ENCODE peak calls at places on chromosomes 7 and 10, in eight cellular contexts. One of them, this sample, is unnamed. For H3K4me1 and H3K36me3, the result is how much of the 10 kb centered on the place peaks cover.

GRCh38 chr10:127999291-127999690 is 92.4 kb downstream of the PTPRE start:
- DNase-seq in cardiac muscle cell: no peak
- DNase-seq in uterus: no peak
- DNase-seq in hepatocyte: no peak
- DNase-seq in lung: no peak
- DNase-seq in upper lobe of right lung: peak
- DNase-seq in DND-41: no peak
- DNase-seq in kidney: no peak
- DNase-seq in this sample: no peak

GRCh38 chr10:104127411-104127810 is 5.4 kb downstream of the SFR1 start:
- DNase-seq in cardiac muscle cell: no peak
- DNase-seq in uterus: no peak
- DNase-seq in hepatocyte: no peak
- DNase-seq in lung: no peak
- DNase-seq in upper lobe of right lung: no peak
- DNase-seq in DND-41: peak
- DNase-seq in kidney: no peak
- DNase-seq in this sample: peak

GRCh38 chr7:140623995-140624902 is 16.4 kb downstream of the DENND2A start:
- DNase-seq in cardiac muscle cell: no peak
- DNase-seq in uterus: peak
- DNase-seq in hepatocyte: peak
- DNase-seq in lung: no peak
- DNase-seq in upper lobe of right lung: no peak
- DNase-seq in DND-41: no peak
- DNase-seq in kidney: no peak
- DNase-seq in this sample: no peak

GRCh38 chr7:135321556-135321955 is 87.9 kb downstream of the STRA8 start:
- DNase-seq in cardiac muscle cell: peak
- DNase-seq in uterus: peak
- DNase-seq in hepatocyte: no peak
- DNase-seq in lung: no peak
- DNase-seq in upper lobe of right lung: no peak
- DNase-seq in DND-41: no peak
- DNase-seq in kidney: no peak
- DNase-seq in this sample: no peak

GRCh38 chr10:119817991-119818888 is 54.4 kb downstream of the MCMBP start:
- DNase-seq in cardiac muscle cell: peak
- DNase-seq in uterus: peak
- DNase-seq in hepatocyte: peak
- DNase-seq in lung: peak
- DNase-seq in upper lobe of right lung: peak
- DNase-seq in DND-41: no peak
- DNase-seq in kidney: peak
- DNase-seq in this sample: no peak

GRCh38 chr7:139192014-139192706 is 38.9 kb upstream of the UBN2 start:
- DNase-seq in cardiac muscle cell: no peak
- DNase-seq in uterus: no peak
- DNase-seq in hepatocyte: no peak
- DNase-seq in lung: no peak
- DNase-seq in upper lobe of right lung: no peak
- DNase-seq in DND-41: no peak
- DNase-seq in kidney: no peak
- DNase-seq in this sample: no peak

GRCh38 chr10:34985823-34986222 is 104.3 kb downstream of the CUL2 start:
- DNase-seq in cardiac muscle cell: peak
- DNase-seq in uterus: no peak
- DNase-seq in hepatocyte: no peak
- DNase-seq in lung: no peak
- DNase-seq in upper lobe of right lung: no peak
- DNase-seq in DND-41: no peak
- DNase-seq in kidney: peak
- DNase-seq in this sample: no peak

GRCh38 chr7:131898418-131898817 is 342.0 kb upstream of the PODXL start:
- DNase-seq in cardiac muscle cell: peak
- DNase-seq in uterus: no peak
- DNase-seq in hepatocyte: no peak
- DNase-seq in lung: no peak
- DNase-seq in upper lobe of right lung: no peak
- DNase-seq in DND-41: peak
- DNase-seq in kidney: no peak
- DNase-seq in this sample: no peak

GRCh38 chr7:34060548-34060947 is 155.2 kb downstream of the BMPER start:
- DNase-seq in cardiac muscle cell: peak
- DNase-seq in uterus: no peak
- DNase-seq in hepatocyte: no peak
- DNase-seq in lung: no peak
- DNase-seq in upper lobe of right lung: no peak
- DNase-seq in DND-41: no peak
- DNase-seq in kidney: no peak
- DNase-seq in this sample: no peak

GRCh38 chr7:130891254-130892094 is 157.5 kb upstream of the KLF14 start:
- DNase-seq in cardiac muscle cell: peak
- DNase-seq in uterus: peak
- DNase-seq in hepatocyte: no peak
- DNase-seq in lung: peak
- DNase-seq in upper lobe of right lung: peak
- DNase-seq in DND-41: no peak
- DNase-seq in kidney: peak
- DNase-seq in this sample: no peak

GRCh38 chr10:120474956-120475355 is 17.9 kb downstream of the PLPP4 start:
- DNase-seq in cardiac muscle cell: no peak
- DNase-seq in uterus: no peak
- DNase-seq in hepatocyte: no peak
- DNase-seq in lung: no peak
- DNase-seq in upper lobe of right lung: no peak
- DNase-seq in DND-41: no peak
- DNase-seq in kidney: no peak
- DNase-seq in this sample: no peak

GRCh38 chr10:125060486-125060850 is 99.9 kb downstream of the CTBP2 start:
- DNase-seq in cardiac muscle cell: no peak
- DNase-seq in uterus: no peak
- DNase-seq in hepatocyte: no peak
- DNase-seq in lung: no peak
- DNase-seq in upper lobe of right lung: no peak
- DNase-seq in DND-41: no peak
- DNase-seq in kidney: no peak
- DNase-seq in this sample: no peak

GRCh38 chr10:21926949-21927348 is 76.6 kb downstream of the DNAJC1 start:
- DNase-seq in cardiac muscle cell: peak
- DNase-seq in uterus: no peak
- DNase-seq in hepatocyte: peak
- DNase-seq in lung: peak
- DNase-seq in upper lobe of right lung: no peak
- DNase-seq in DND-41: no peak
- DNase-seq in kidney: no peak
- DNase-seq in this sample: no peak

GRCh38 chr7:132410385-132410784 is 165.9 kb downstream of the PLXNA4 start:
- DNase-seq in cardiac muscle cell: peak
- DNase-seq in uterus: peak
- DNase-seq in hepatocyte: peak
- DNase-seq in lung: no peak
- DNase-seq in upper lobe of right lung: no peak
- DNase-seq in DND-41: no peak
- DNase-seq in kidney: no peak
- DNase-seq in this sample: no peak

GRCh38 chr7:5997210-5997808 is 11.5 kb downstream of the PMS2 start:
- DNase-seq in cardiac muscle cell: peak
- DNase-seq in uterus: peak
- DNase-seq in hepatocyte: peak
- DNase-seq in lung: peak
- DNase-seq in upper lobe of right lung: no peak
- DNase-seq in DND-41: peak
- DNase-seq in kidney: no peak
- DNase-seq in this sample: peak

GRCh38 chr10:16509996-16510395 is 11.7 kb downstream of the C1QL3 start:
- DNase-seq in cardiac muscle cell: peak
- DNase-seq in uterus: no peak
- DNase-seq in hepatocyte: no peak
- DNase-seq in lung: no peak
- DNase-seq in upper lobe of right lung: no peak
- DNase-seq in DND-41: no peak
- DNase-seq in kidney: no peak
- DNase-seq in this sample: no peak

GRCh38 chr7:17963281-17963680 is 23.0 kb upstream of the SNX13 start:
- DNase-seq in cardiac muscle cell: peak
- DNase-seq in uterus: no peak
- DNase-seq in hepatocyte: no peak
- DNase-seq in lung: no peak
- DNase-seq in upper lobe of right lung: no peak
- DNase-seq in DND-41: no peak
- DNase-seq in kidney: no peak
- DNase-seq in this sample: no peak

GRCh38 chr7:132865766-132866531 is 215.9 kb downstream of the CHCHD3 start:
- DNase-seq in cardiac muscle cell: peak
- DNase-seq in uterus: no peak
- DNase-seq in hepatocyte: peak
- DNase-seq in lung: no peak
- DNase-seq in upper lobe of right lung: no peak
- DNase-seq in DND-41: no peak
- DNase-seq in kidney: no peak
- DNase-seq in this sample: no peak

GRCh38 chr7:114081606-114082425 is 163.0 kb upstream of the PPP1R3A start:
- DNase-seq in cardiac muscle cell: peak
- DNase-seq in uterus: no peak
- DNase-seq in hepatocyte: peak
- DNase-seq in lung: no peak
- DNase-seq in upper lobe of right lung: no peak
- DNase-seq in DND-41: no peak
- DNase-seq in kidney: no peak
- DNase-seq in this sample: peak

GRCh38 chr7:155685070-155685790 is 40.8 kb downstream of the RBM33 start:
- DNase-seq in cardiac muscle cell: no peak
- DNase-seq in uterus: no peak
- DNase-seq in hepatocyte: no peak
- DNase-seq in lung: no peak
- DNase-seq in upper lobe of right lung: no peak
- DNase-seq in DND-41: peak
- DNase-seq in kidney: no peak
- DNase-seq in this sample: no peak

DNA sequence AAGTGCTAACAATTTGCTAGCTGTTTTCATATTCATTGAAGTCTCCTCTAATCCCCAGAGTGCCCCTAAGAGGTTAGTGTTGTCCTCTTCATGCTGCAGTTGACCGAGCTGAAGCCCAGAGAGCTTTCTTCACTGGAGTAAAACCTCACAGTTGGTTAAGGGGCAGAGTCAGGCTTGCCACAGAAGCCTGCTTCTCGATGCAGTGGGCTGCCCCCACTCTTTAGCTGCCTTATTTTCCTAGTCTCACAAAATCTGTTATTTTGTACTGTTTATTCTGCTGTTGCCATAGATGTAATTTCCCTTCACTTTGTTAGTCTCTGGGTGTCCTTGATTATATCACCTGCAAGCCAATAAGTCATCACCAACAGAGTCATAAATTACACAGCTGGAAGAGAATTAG is 56.3 kb upstream of the ZPBP start:
- DNase-seq in cardiac muscle cell: no peak
- DNase-seq in uterus: no peak
- DNase-seq in hepatocyte: no peak
- DNase-seq in lung: no peak
- DNase-seq in upper lobe of right lung: no peak
- DNase-seq in DND-41: no peak
- DNase-seq in kidney: no peak
- DNase-seq in this sample: peak
- H3K4me1 ChIP-seq in cardiac muscle cell: under half
- H3K4me1 ChIP-seq in uterus: under half
- H3K4me1 ChIP-seq in hepatocyte: under half
- H3K4me1 ChIP-seq in lung: under half
- H3K4me1 ChIP-seq in upper lobe of right lung: under half
- H3K4me1 ChIP-seq in DND-41: under half
- H3K4me1 ChIP-seq in kidney: under half
- H3K4me1 ChIP-seq in this sample: under half

GRCh38 chr7:35241884-35242283 is 12.0 kb downstream of the TBX20 start:
- DNase-seq in cardiac muscle cell: no peak
- DNase-seq in uterus: no peak
- DNase-seq in hepatocyte: no peak
- DNase-seq in lung: no peak
- DNase-seq in upper lobe of right lung: no peak
- DNase-seq in DND-41: no peak
- DNase-seq in kidney: no peak
- DNase-seq in this sample: no peak
- H3K36me3 ChIP-seq in cardiac muscle cell: half or more
- H3K36me3 ChIP-seq in uterus: under half
- H3K36me3 ChIP-seq in hepatocyte: under half
- H3K36me3 ChIP-seq in lung: under half
- H3K36me3 ChIP-seq in upper lobe of right lung: under half
- H3K36me3 ChIP-seq in DND-41: under half
- H3K36me3 ChIP-seq in kidney: under half
- H3K36me3 ChIP-seq in this sample: under half

DNA sequence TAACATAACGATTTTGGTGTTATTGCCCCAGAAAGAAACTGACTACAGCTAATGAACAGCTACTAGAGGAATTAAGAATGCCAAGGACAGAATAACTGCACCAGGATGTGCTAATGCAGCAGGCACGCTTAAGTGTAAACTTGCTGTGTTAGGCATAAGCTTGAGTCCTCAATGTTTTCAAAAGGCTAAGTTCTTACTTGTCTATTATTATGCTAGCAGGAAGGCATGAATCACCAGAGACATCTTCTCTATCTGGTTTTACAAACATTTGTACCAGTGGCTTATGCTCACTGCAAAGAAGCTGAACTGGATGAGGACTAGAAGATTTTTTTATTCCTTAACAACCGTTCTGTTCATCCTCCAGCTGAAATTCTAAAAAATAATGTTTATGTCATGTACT is 1035.3 kb downstream of the NRG3 start:
- DNase-seq in cardiac muscle cell: no peak
- DNase-seq in uterus: no peak
- DNase-seq in hepatocyte: no peak
- DNase-seq in lung: no peak
- DNase-seq in upper lobe of right lung: no peak
- DNase-seq in DND-41: no peak
- DNase-seq in kidney: no peak
- DNase-seq in this sample: no peak
- H3K4me1 ChIP-seq in cardiac muscle cell: under half
- H3K4me1 ChIP-seq in uterus: under half
- H3K4me1 ChIP-seq in hepatocyte: under half
- H3K4me1 ChIP-seq in lung: under half
- H3K4me1 ChIP-seq in upper lobe of right lung: under half
- H3K4me1 ChIP-seq in DND-41: under half
- H3K4me1 ChIP-seq in kidney: under half
- H3K4me1 ChIP-seq in this sample: under half

GRCh38 chr7:44673771-44674170 is 67.3 kb downstream of the OGDH start:
- DNase-seq in cardiac muscle cell: no peak
- DNase-seq in uterus: no peak
- DNase-seq in hepatocyte: no peak
- DNase-seq in lung: no peak
- DNase-seq in upper lobe of right lung: no peak
- DNase-seq in DND-41: no peak
- DNase-seq in kidney: no peak
- DNase-seq in this sample: no peak
- H3K36me3 ChIP-seq in cardiac muscle cell: under half
- H3K36me3 ChIP-seq in uterus: under half
- H3K36me3 ChIP-seq in hepatocyte: under half
- H3K36me3 ChIP-seq in lung: under half
- H3K36me3 ChIP-seq in upper lobe of right lung: half or more
- H3K36me3 ChIP-seq in DND-41: half or more
- H3K36me3 ChIP-seq in kidney: under half
- H3K36me3 ChIP-seq in this sample: half or more